ENCODE peak calls at places on chromosomes 3 and 15, in nine cellular contexts. C is stomach, B is IMR-90, J is testis, O is sigmoid colon, E is lower leg skin, F is prostate gland, A is spleen, U is A549. P is an unnamed sample.

GRCh38 chr3:15009156-15009555 is 56.0 kb downstream of the MRPS25 start:
- DNase-seq in A (no peak), C (no peak), B (peak), E (no peak), J (no peak), O (no peak), F (no peak), U (no peak), P (no peak)

GRCh38 chr3:25594007-25594502 is 70.7 kb downstream of the TOP2B start:
- DNase-seq in F (no peak), O (no peak), E (no peak), B (peak), U (peak), J (no peak), A (no peak), C (no peak), P (no peak)

GRCh38 chr15:79661411-79661810 is 229.3 kb downstream of the MINAR1 start:
- DNase-seq in O (no peak), U (no peak), E (no peak), J (no peak), C (no peak), B (no peak), A (no peak), F (no peak), P (no peak)

GRCh38 chr3:31165399-31165860 is 271.0 kb upstream of the GADL1 start:
- DNase-seq in F (no peak), J (no peak), C (no peak), A (no peak), O (no peak), E (no peak), B (peak), U (no peak), P (no peak)

GRCh38 chr3:195697582-195698324 is 23.0 kb upstream of the MUC20 start:
- DNase-seq in B (peak), E (no peak), J (no peak), O (no peak), A (no peak), C (no peak), F (no peak), U (peak), P (no peak)

GRCh38 chr3:116445291-116445841 is at the start of gene LSAMP:
- DNase-seq in C (no peak), A (no peak), U (no peak), J (peak), F (peak), O (peak), E (no peak), B (peak), P (no peak)

GRCh38 chr15:28178290-28178689 is 79.2 kb upstream of the OCA2 start:
- DNase-seq in F (no peak), C (no peak), O (no peak), B (no peak), U (no peak), E (no peak), J (no peak), A (no peak), P (no peak)

GRCh38 chr15:55403531-55403930 is 4.6 kb downstream of the CCPG1 start:
- DNase-seq in C (no peak), E (no peak), J (no peak), O (no peak), B (peak), F (no peak), A (no peak), U (peak), P (no peak)

GRCh38 chr3:197711973-197712707 is 24.6 kb downstream of the RUBCN start:
- DNase-seq in E (peak), C (peak), J (peak), B (peak), U (peak), O (peak), F (peak), A (peak), P (peak)

GRCh38 chr3:133944181-133944580 is 48.5 kb upstream of the RAB6B start:
- DNase-seq in J (no peak), C (no peak), E (no peak), B (peak), F (no peak), A (peak), O (peak), U (no peak), P (no peak)

GRCh38 chr3:112623213-112623612 is 17.7 kb downstream of the CCDC80 start:
- DNase-seq in U (no peak), J (no peak), A (no peak), F (no peak), C (no peak), O (no peak), B (no peak), E (no peak), P (no peak)

DNA sequence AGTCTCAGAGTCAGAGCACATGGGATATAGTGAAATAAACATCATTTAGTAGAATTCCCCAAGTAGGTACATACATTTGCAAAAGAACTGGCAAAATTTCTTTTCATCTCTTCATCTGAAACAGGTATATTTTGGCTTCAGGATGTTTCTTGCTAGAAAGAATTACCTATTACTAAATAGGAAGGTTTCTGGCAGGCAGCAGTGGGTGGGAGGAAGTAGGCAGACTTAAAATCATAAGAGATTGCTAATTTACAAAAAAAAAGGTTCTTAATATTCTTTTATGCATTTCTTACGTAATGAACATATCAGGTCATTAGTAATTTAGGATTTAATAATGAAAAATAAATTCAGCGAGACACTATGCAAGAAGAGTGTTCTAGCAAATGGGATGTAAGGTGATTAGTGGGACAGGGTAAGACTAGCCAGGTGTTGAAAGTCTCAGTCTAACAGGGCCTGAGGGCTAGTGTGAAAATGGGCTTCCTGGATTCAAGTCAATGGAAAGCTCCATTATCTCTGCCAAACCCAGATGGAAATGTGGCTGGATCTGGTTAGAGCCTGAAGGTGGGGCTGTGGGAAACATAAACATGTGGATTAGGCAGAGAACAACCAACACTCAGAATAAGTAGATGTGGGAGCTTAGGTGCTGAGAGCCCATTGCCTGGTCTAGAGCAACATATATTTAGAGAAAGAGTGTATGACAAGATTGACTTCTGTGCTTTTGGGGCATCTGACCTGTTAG is 127.4 kb upstream of the FEZF2 start:
- DNase-seq in F (no peak), E (no peak), A (no peak), C (no peak), J (no peak), B (no peak), O (no peak), U (no peak), P (no peak)
- TF ChIP-seq CTCF in F (no peak), E (no peak), A (no peak), C (no peak), J (no peak), B (no peak), O (no peak), U (no peak), P (no peak)

GRCh38 chr15:29685156-29686078 is 136.9 kb downstream of the TJP1 start:
- DNase-seq in U (no peak), C (no peak), J (peak), O (no peak), A (no peak), F (no peak), B (peak), E (no peak), P (no peak)
- H3K4me3 ChIP-seq in U (no peak), C (no peak), J (no peak), O (no peak), A (no peak), F (no peak), B (no peak), E (no peak), P (no peak)

DNA sequence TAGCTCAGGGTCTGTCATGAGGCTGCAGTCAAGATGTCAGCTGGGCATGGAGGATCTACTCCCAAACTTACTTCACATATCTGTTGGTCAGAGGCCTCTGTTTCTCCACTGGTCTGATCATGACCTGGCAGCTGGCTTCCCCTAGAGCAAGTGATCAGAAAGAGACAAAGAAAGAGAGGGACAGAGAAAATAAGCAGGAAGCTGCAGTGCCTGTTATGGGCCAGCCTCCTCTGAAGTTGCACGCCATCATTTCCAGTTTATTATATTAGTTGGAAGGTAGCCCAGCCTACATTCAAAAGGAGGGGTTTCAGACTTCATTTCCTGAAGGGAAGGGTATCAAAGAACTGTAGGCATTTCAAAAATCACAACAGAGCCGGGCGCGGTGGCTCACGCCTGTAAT is 5.0 kb upstream of the RPP25 start:
- DNase-seq in B (no peak), U (no peak), J (no peak), A (no peak), C (no peak), O (no peak), F (no peak), E (no peak), P (no peak)
- TF ChIP-seq POLR2A in B (no peak), U (no peak), J (no peak), A (no peak), C (no peak), O (no peak), F (no peak), E (no peak), P (no peak)

GRCh38 chr3:100603449-100603848 is 6.0 kb upstream of the ADGRG7 start:
- DNase-seq in F (no peak), O (no peak), U (peak), J (no peak), A (no peak), E (no peak), C (no peak), B (peak), P (no peak)
- TF ChIP-seq CTCF in F (no peak), O (no peak), U (peak), J (no peak), A (no peak), E (no peak), C (no peak), B (peak), P (peak)

GRCh38 chr3:32593903-32594525 is 23.4 kb upstream of the DYNC1LI1 start:
- DNase-seq in J (no peak), A (no peak), C (no peak), F (no peak), U (no peak), O (no peak), E (no peak), B (peak), P (no peak)

GRCh38 chr3:32591960-32592462 is 21.4 kb upstream of the DYNC1LI1 start:
- DNase-seq in U (no peak), B (no peak), C (no peak), A (no peak), O (no peak), F (no peak), J (no peak), E (no peak), P (no peak)

GRCh38 chr3:32595318-32595717 is 24.7 kb upstream of the DYNC1LI1 start:
- DNase-seq in F (no peak), A (no peak), C (no peak), O (no peak), J (no peak), B (no peak), U (no peak), E (no peak), P (no peak)

GRCh38 chr3:32596926-32597369 is 26.3 kb upstream of the DYNC1LI1 start:
- DNase-seq in F (no peak), A (no peak), C (no peak), J (no peak), B (peak), O (no peak), U (no peak), E (no peak), P (peak)

DNA sequence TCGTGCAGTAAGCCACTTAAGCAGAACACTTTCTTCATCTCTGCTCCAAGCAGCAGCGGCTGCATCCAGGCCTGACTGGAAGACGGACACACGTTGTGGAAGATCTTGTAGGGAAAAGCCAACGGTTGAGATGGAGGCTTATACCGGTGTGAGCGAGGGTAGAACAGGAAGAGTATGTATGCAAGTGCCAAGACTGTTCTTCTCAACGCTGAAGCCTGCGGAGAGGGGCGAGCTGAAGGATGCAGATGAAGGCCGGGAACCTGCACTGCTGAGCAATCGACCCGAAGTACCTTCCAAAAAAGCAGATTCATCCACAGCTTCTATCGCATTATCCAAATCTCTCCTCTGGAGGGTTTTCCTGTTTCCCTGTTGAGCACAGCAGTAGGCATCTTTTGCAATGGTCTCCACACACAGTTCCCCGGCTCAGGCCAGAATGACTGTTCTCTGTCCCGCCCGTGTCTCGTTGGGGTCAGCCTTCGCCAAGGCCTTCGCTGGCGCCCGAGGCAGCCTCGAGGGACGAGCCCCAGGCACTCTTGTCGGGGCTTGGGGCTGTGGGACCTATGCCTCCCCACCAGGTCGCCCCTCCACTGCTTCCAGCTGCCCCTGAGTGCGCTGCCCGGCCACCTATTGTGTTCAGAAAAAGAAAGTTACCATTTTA is 22.2 kb upstream of the DYNC1LI1 start:
- DNase-seq in F (no peak), B (no peak), U (no peak), O (no peak), E (no peak), A (no peak), C (no peak), J (no peak), P (no peak)
- H3K4me3 ChIP-seq in F (no peak), B (no peak), U (no peak), O (no peak), E (no peak), A (no peak), C (no peak), J (no peak), P (no peak)

DNA sequence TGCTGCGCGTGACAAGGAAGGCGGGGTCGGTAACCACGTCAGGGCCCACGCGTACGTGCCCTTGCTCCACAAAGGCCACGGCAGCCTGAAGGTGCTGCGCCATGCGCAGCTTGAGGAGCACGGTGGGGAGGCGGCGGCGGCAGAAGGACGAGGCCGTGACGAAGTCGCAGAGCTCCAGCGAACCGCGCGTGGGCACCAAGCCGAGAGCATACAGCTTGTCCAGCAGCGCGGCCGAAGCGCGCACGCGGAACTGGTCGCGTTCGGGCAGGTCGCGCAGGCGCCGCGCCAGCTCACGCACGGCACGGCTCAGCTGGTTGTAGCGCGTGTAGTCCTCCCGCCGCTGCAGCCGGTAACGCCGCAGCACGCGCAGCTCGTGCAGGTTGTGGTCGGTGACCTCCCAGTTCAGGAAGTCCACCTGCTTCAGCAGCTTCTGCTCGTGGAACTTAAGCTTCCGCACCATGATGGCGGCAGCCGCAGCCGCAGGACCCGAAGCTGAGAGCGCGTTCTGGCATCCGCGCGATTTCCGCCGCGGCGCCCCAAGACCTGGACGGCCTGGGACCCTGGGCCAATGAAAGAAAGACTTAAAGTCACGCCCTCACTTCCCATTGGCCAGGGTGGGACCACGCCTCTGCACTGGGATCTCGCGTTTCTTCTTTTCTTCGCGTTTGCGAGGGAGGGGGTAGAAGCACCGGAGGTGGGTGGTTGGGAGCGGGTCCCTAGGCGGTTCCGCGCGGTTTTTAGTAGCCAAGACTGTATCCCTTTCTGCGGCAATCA is at the start of gene IMP3:
- DNase-seq in A (peak), E (peak), J (peak), B (peak), O (peak), F (peak), U (peak), C (peak), P (peak)
- TF ChIP-seq POLR2A in A (peak), E (peak), J (peak), B (peak), O (peak), F (peak), U (peak), C (peak), P (peak)

DNA sequence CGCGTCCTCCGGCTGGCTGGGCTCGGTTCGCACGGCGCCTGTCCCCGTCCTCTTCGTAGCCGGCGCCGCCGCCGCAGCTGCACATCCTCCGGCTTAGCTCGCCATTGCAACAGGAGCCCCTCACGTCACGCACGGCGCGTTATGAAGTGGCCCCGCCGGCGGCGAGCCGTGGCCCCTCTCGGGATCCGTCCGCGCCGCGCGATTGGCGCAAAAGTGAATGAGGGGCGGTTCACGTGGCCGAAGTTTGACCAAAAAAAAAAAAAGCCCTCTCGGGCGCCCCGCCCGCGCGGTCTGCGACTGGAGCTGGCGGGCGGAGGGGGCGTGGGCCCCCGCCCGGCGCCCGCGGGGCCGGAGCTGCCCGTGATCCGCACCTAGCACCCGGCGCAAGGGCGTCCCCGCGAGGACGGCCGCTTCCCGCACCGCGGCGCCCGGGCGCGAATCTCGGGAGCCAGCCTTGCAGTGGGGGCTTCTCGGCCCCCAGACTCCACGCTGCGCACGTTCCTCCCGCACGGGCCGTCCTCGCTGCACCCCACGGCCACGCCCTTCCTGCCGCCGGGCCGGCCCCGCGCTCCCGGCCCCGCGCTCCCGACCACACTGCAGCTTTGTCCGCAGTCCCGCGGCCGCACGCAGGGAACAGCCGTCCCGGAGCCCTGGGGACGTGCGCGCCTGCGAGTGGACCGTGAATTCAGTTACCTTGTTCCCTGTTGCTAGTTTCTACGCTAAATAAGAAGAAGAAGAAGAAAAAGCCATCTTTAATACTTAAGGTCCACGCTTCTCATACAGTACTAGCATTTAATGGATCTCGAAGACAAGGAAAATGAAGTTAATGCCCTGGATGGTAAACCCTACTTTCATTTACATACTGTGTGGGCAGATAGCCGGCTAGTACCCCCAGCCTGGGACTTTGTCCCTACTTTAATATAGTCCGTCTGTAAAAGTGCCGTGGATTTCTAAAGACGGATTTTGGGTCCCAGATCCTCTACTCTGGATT is at the start of gene CHSY1:
- DNase-seq in J (peak), O (peak), B (peak), A (peak), C (peak), U (peak), F (peak), E (peak), P (peak)
- TF ChIP-seq CTCF in J (no peak), O (peak), B (peak), A (no peak), C (no peak), U (peak), F (peak), E (no peak), P (peak)

P was measured in heart left ventricle.